ENCODE peak calls at places on chromosomes 6 and 20, in nine cellular contexts. Q is Calu3, W is AG20443, A is left ventricle myocardium inferior, O is type B pancreatic cell, Z is aorta, E is AG08395, V is RPMI8226, S is Peyer's patch. X is an unnamed sample.

GRCh38 chr6:13725570-13725969 is 13.9 kb upstream of the RANBP9 start:
- DNase-seq in W (no peak), Q (peak), E (no peak), S (no peak), Z (no peak), V (no peak), A (no peak), O (no peak), X (no peak)

GRCh38 chr6:4861564-4861963 is 85.4 kb downstream of the CDYL start:
- DNase-seq in Z (no peak), E (no peak), W (no peak), A (no peak), V (no peak), Q (no peak), S (no peak), O (no peak), X (no peak)

GRCh38 chr6:42113929-42114636 is 28.3 kb downstream of the C6orf132 start:
- DNase-seq in W (no peak), O (no peak), S (no peak), V (no peak), Q (peak), Z (no peak), A (no peak), E (no peak), X (no peak)

GRCh38 chr20:58829531-58829941 is 21.2 kb downstream of the GNAS-AS1 start:
- DNase-seq in Q (no peak), V (no peak), W (no peak), Z (peak), A (peak), E (no peak), O (no peak), S (no peak), X (peak)

GRCh38 chr20:8853805-8854338 is 215.0 kb upstream of the PLCB4 start:
- DNase-seq in S (no peak), A (no peak), O (no peak), E (peak), Q (peak), Z (no peak), V (peak), W (peak), X (peak)

GRCh38 chr6:88916615-88917198 is 46.7 kb downstream of the RNGTT start:
- DNase-seq in Z (no peak), V (no peak), O (no peak), W (no peak), Q (no peak), E (no peak), A (no peak), S (no peak), X (no peak)

GRCh38 chr20:44581515-44581914 is 864 bp upstream of the PKIG start:
- DNase-seq in Z (no peak), Q (no peak), V (no peak), A (no peak), W (no peak), E (no peak), O (no peak), S (no peak), X (no peak)

GRCh38 chr6:121430514-121431460 is 4.7 kb upstream of the GJA1 start:
- DNase-seq in Q (peak), V (no peak), A (no peak), W (peak), Z (no peak), O (no peak), E (peak), S (no peak), X (peak)

GRCh38 chr20:64150756-64151633 is 13.3 kb upstream of the MYT1 start:
- DNase-seq in A (no peak), S (no peak), O (no peak), Q (no peak), V (no peak), Z (peak), W (no peak), E (no peak), X (no peak)

GRCh38 chr6:23265270-23265669 is 695.9 kb downstream of the HDGFL1 start:
- DNase-seq in Z (no peak), W (no peak), O (no peak), E (no peak), A (no peak), Q (no peak), S (no peak), V (no peak), X (no peak)

GRCh38 chr20:21213691-21214090 is 87.8 kb downstream of the KIZ start:
- DNase-seq in V (no peak), E (no peak), O (no peak), W (no peak), Q (no peak), A (no peak), Z (no peak), S (no peak), X (no peak)

GRCh38 chr6:124783344-124783743 is 178.9 kb upstream of the RNF217 start:
- DNase-seq in W (no peak), S (no peak), O (no peak), Q (no peak), E (no peak), Z (no peak), A (no peak), V (no peak), X (no peak)